ENCODE peak calls at places on chromosomes 1 and 21, in five cellular contexts. One of them, this sample, is unnamed.

GRCh38 chr1:241749041-241749798 is 97.1 kb downstream of the WDR64 start:
- DNase-seq in SK-N-SH: no peak
- DNase-seq in K562: no peak
- DNase-seq in HL-60: no peak
- DNase-seq in H1: no peak
- DNase-seq in this sample: no peak

GRCh38 chr1:224751547-224752311 is 135.6 kb downstream of the CNIH3 start:
- DNase-seq in H1: no peak
- DNase-seq in SK-N-SH: no peak
- DNase-seq in HL-60: no peak
- DNase-seq in K562: no peak
- DNase-seq in this sample: no peak

GRCh38 chr1:221714227-221715116 is 27.4 kb downstream of the DUSP10 start:
- DNase-seq in HL-60: no peak
- DNase-seq in SK-N-SH: no peak
- DNase-seq in H1: no peak
- DNase-seq in K562: peak
- DNase-seq in this sample: no peak

GRCh38 chr1:86419277-86419903 is 4.6 kb upstream of the CLCA2 start:
- DNase-seq in SK-N-SH: no peak
- DNase-seq in H1: no peak
- DNase-seq in K562: peak
- DNase-seq in HL-60: no peak
- DNase-seq in this sample: no peak

GRCh38 chr1:219927956-219928790 is at the start of gene SLC30A10:
- DNase-seq in K562: peak
- DNase-seq in H1: no peak
- DNase-seq in HL-60: no peak
- DNase-seq in SK-N-SH: peak
- DNase-seq in this sample: no peak

GRCh38 chr21:41068411-41069304 is 99.3 kb upstream of the BACE2 start:
- DNase-seq in H1: peak
- DNase-seq in K562: peak
- DNase-seq in HL-60: peak
- DNase-seq in SK-N-SH: peak
- DNase-seq in this sample: no peak

GRCh38 chr1:236287757-236288619 is 6.2 kb upstream of the ERO1B start:
- DNase-seq in K562: peak
- DNase-seq in H1: peak
- DNase-seq in SK-N-SH: peak
- DNase-seq in HL-60: no peak
- DNase-seq in this sample: no peak

GRCh38 chr1:20321573-20321972 is 30.9 kb downstream of the VWA5B1 start:
- DNase-seq in K562: no peak
- DNase-seq in HL-60: no peak
- DNase-seq in SK-N-SH: no peak
- DNase-seq in H1: no peak
- DNase-seq in this sample: no peak

GRCh38 chr1:29256395-29256794 is 20.1 kb downstream of the PTPRU start:
- DNase-seq in SK-N-SH: no peak
- DNase-seq in H1: no peak
- DNase-seq in K562: no peak
- DNase-seq in HL-60: no peak
- DNase-seq in this sample: no peak

GRCh38 chr1:199226163-199226562 is 587.3 kb downstream of the PTPRC start:
- DNase-seq in HL-60: no peak
- DNase-seq in SK-N-SH: no peak
- DNase-seq in K562: no peak
- DNase-seq in H1: no peak
- DNase-seq in this sample: peak

GRCh38 chr1:234430691-234431090 is 48.3 kb downstream of the TARBP1 start:
- DNase-seq in K562: no peak
- DNase-seq in HL-60: no peak
- DNase-seq in H1: no peak
- DNase-seq in SK-N-SH: no peak
- DNase-seq in this sample: no peak

GRCh38 chr1:209805341-209805781 is 581 bp downstream of the IRF6 start:
- DNase-seq in K562: no peak
- DNase-seq in H1: no peak
- DNase-seq in SK-N-SH: no peak
- DNase-seq in HL-60: no peak
- DNase-seq in this sample: no peak

GRCh38 chr1:221839321-221839720 is 97.4 kb upstream of the DUSP10 start:
- DNase-seq in HL-60: no peak
- DNase-seq in SK-N-SH: no peak
- DNase-seq in H1: no peak
- DNase-seq in K562: no peak
- DNase-seq in this sample: peak

GRCh38 chr1:51679435-51679834 is 62.5 kb downstream of the OSBPL9 start:
- DNase-seq in K562: no peak
- DNase-seq in HL-60: no peak
- DNase-seq in H1: no peak
- DNase-seq in SK-N-SH: no peak
- DNase-seq in this sample: peak

GRCh38 chr1:226201029-226201593 is 14.6 kb upstream of the ACBD3 start:
- DNase-seq in HL-60: no peak
- DNase-seq in K562: peak
- DNase-seq in H1: no peak
- DNase-seq in SK-N-SH: no peak
- DNase-seq in this sample: no peak

GRCh38 chr1:19448491-19449439 is 36.6 kb downstream of the CAPZB start:
- DNase-seq in HL-60: peak
- DNase-seq in H1: no peak
- DNase-seq in SK-N-SH: peak
- DNase-seq in K562: no peak
- DNase-seq in this sample: no peak

GRCh38 chr1:218217040-218217439 is 68.1 kb upstream of the RRP15 start:
- DNase-seq in HL-60: no peak
- DNase-seq in K562: no peak
- DNase-seq in SK-N-SH: no peak
- DNase-seq in H1: peak
- DNase-seq in this sample: no peak

GRCh38 chr1:194903524-194903923 is 1704.7 kb downstream of the KCNT2 start:
- DNase-seq in K562: no peak
- DNase-seq in HL-60: no peak
- DNase-seq in H1: no peak
- DNase-seq in SK-N-SH: no peak
- DNase-seq in this sample: no peak

GRCh38 chr21:32806810-32807386 is 35.3 kb upstream of the PAXBP1 start:
- DNase-seq in SK-N-SH: no peak
- DNase-seq in K562: no peak
- DNase-seq in H1: no peak
- DNase-seq in HL-60: no peak
- DNase-seq in this sample: no peak

GRCh38 chr1:26856604-26857469 is 6.1 kb upstream of the SFN start:
- DNase-seq in HL-60: no peak
- DNase-seq in SK-N-SH: no peak
- DNase-seq in H1: no peak
- DNase-seq in K562: no peak
- DNase-seq in this sample: no peak

GRCh38 chr1:169727307-169727706 is 6.6 kb downstream of the SELE start:
- DNase-seq in H1: no peak
- DNase-seq in K562: no peak
- DNase-seq in HL-60: no peak
- DNase-seq in SK-N-SH: no peak
- DNase-seq in this sample: no peak

GRCh38 chr1:28915036-28915895 is 897 bp downstream of the EPB41 start:
- DNase-seq in H1: no peak
- DNase-seq in K562: no peak
- DNase-seq in HL-60: no peak
- DNase-seq in SK-N-SH: peak
- DNase-seq in this sample: no peak

GRCh38 chr1:43440358-43440757 is 13.4 kb downstream of the HYI start:
- DNase-seq in H1: no peak
- DNase-seq in K562: no peak
- DNase-seq in SK-N-SH: no peak
- DNase-seq in HL-60: no peak
- DNase-seq in this sample: no peak

GRCh38 chr1:47226121-47226977 is 5.7 kb downstream of the TAL1 start:
- DNase-seq in K562: no peak
- DNase-seq in H1: no peak
- DNase-seq in SK-N-SH: no peak
- DNase-seq in HL-60: no peak
- DNase-seq in this sample: no peak

GRCh38 chr1:41174170-41174569 is 67.9 kb downstream of the SCMH1 start:
- DNase-seq in SK-N-SH: no peak
- DNase-seq in H1: no peak
- DNase-seq in HL-60: no peak
- DNase-seq in K562: no peak
- DNase-seq in this sample: no peak

GRCh38 chr1:231192620-231193163 is 30.8 kb downstream of the TRIM67 start:
- DNase-seq in K562: no peak
- DNase-seq in HL-60: no peak
- DNase-seq in H1: no peak
- DNase-seq in SK-N-SH: peak
- DNase-seq in this sample: no peak

GRCh38 chr1:119647228-119647733 is 785 bp downstream of the ZNF697 start:
- DNase-seq in HL-60: no peak
- DNase-seq in SK-N-SH: peak
- DNase-seq in K562: peak
- DNase-seq in H1: no peak
- DNase-seq in this sample: no peak

GRCh38 chr21:42580076-42580792 is 66.6 kb downstream of the SLC37A1 start:
- DNase-seq in HL-60: no peak
- DNase-seq in K562: no peak
- DNase-seq in H1: no peak
- DNase-seq in SK-N-SH: no peak
- DNase-seq in this sample: no peak

GRCh38 chr1:219585837-219586465 is 27.0 kb downstream of the ZC3H11B start:
- DNase-seq in SK-N-SH: no peak
- DNase-seq in HL-60: no peak
- DNase-seq in K562: no peak
- DNase-seq in H1: no peak
- DNase-seq in this sample: no peak

GRCh38 chr1:96964761-96965160 is 243.2 kb downstream of the PTBP2 start:
- DNase-seq in H1: no peak
- DNase-seq in SK-N-SH: no peak
- DNase-seq in HL-60: no peak
- DNase-seq in K562: no peak
- DNase-seq in this sample: no peak

GRCh38 chr1:63024132-63024531 is 240.2 kb downstream of the ATG4C start:
- DNase-seq in H1: no peak
- DNase-seq in K562: no peak
- DNase-seq in HL-60: no peak
- DNase-seq in SK-N-SH: no peak
- DNase-seq in this sample: no peak

GRCh38 chr1:208564466-208564865 is 320.3 kb upstream of the PLXNA2 start:
- DNase-seq in H1: no peak
- DNase-seq in SK-N-SH: no peak
- DNase-seq in K562: no peak
- DNase-seq in HL-60: no peak
- DNase-seq in this sample: no peak

GRCh38 chr1:10251325-10252103 is 41.1 kb downstream of the KIF1B start:
- DNase-seq in K562: no peak
- DNase-seq in H1: no peak
- DNase-seq in HL-60: no peak
- DNase-seq in SK-N-SH: no peak
- DNase-seq in this sample: no peak

GRCh38 chr1:74498901-74499300 is 13.5 kb downstream of the LRRC53 start:
- DNase-seq in HL-60: no peak
- DNase-seq in SK-N-SH: no peak
- DNase-seq in K562: no peak
- DNase-seq in H1: no peak
- DNase-seq in this sample: no peak
- TF ChIP-seq GABPA in HL-60: no peak
- TF ChIP-seq GABPA in SK-N-SH: no peak
- TF ChIP-seq GABPA in K562: no peak
- TF ChIP-seq GABPA in H1: no peak
- TF ChIP-seq GABPA in this sample: no peak

DNA sequence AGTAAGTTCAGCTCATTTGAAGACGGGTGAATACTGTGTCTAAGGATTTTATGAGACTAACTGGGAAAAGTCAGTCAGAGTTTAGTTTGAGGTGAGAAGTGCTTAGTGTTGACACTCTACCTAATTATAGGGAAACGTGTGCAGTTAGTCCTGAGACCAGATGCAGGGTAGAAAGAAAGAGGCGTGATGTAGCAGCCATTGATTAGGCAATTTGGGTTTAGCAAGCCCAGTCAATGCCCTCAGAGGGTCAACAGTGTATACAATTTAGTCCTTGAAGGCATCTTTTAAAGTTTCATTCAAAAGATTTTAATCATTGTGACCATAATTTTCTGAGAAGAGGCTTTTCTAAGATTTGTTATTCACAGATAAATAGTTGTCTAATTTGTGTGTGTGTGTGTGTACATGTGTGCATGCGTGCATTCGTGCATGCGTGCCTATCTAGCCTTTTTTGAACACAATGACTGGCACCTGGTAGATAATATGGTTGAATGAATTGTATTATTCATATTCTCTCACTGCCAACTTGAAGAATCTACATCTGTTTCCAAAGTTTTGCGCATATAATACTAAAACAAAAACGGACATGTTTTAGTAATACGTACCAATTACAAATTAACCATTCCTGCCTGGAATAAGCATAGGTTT is 332.9 kb downstream of the SRGAP2C start:
- DNase-seq in HL-60: peak
- DNase-seq in SK-N-SH: no peak
- DNase-seq in H1: no peak
- DNase-seq in K562: no peak
- DNase-seq in this sample: no peak
- TF ChIP-seq GABPA in HL-60: no peak
- TF ChIP-seq GABPA in SK-N-SH: no peak
- TF ChIP-seq GABPA in H1: no peak
- TF ChIP-seq GABPA in K562: no peak
- TF ChIP-seq GABPA in this sample: no peak

GRCh38 chr1:8284167-8284566 is 33.7 kb upstream of the SLC45A1 start:
- DNase-seq in SK-N-SH: no peak
- DNase-seq in HL-60: no peak
- DNase-seq in K562: no peak
- DNase-seq in H1: no peak
- DNase-seq in this sample: no peak
- TF ChIP-seq GABPA in SK-N-SH: no peak
- TF ChIP-seq GABPA in HL-60: no peak
- TF ChIP-seq GABPA in K562: no peak
- TF ChIP-seq GABPA in H1: no peak
- TF ChIP-seq GABPA in this sample: no peak

DNA sequence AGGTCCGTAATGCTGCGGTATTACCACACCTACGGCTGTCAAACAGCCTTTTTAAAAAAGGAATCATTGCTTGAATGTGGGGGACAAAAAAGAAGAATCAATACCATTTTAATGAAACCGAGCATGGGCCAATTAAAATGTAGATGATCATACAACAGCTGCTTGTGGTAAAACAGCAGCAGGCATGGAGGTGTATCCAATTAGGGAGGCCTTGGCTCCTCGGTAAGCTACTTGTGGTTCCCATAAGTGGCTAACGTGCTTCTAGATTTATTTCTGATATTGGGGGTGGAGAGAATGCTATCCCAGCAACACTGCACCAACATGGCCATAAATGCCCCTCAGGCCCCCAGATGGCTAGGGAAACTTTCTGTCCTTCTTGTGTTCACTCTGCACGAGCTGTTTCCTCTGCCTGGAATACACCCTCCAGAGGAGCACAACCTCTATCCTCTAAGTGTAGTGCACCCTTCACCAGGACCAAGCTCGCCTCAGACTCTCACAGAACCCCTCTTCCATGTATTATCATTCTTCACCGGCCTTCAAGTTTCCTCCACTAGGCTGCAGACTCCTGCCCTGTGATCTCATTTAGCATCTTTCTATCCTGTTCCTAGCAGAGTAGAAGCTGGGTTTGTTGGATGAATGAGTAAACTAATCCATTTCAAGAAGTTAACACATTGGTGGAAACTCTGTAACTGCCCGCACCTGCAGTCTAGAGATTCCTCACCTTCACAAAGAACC is 1.6 kb downstream of the PTPN14 start:
- DNase-seq in K562: no peak
- DNase-seq in HL-60: no peak
- DNase-seq in H1: no peak
- DNase-seq in SK-N-SH: no peak
- DNase-seq in this sample: no peak
- TF ChIP-seq GABPA in K562: no peak
- TF ChIP-seq GABPA in HL-60: no peak
- TF ChIP-seq GABPA in H1: no peak
- TF ChIP-seq GABPA in SK-N-SH: no peak
- TF ChIP-seq GABPA in this sample: no peak

This sample was measured in GM12878.